ENCODE peak calls at places on chromosomes 1 and 21, in five cellular contexts. W, O, E, V and J are unnamed samples.

GRCh38 chr21:32726742-32727477 is 903 bp downstream of the SYNJ1 start:
- DNase-seq in E (peak; percentile 36), O (peak; percentile 17), W (peak; percentile 35), V (peak; percentile 34), J (peak; percentile 54)

GRCh38 chr1:2449636-2450454 is 26.2 kb upstream of the PLCH2 start:
- DNase-seq in E (no peak), V (no peak), O (no peak), W (no peak), J (no peak)

GRCh38 chr1:33081554-33082305 is 777 bp downstream of the AZIN2 start:
- DNase-seq in E (peak; percentile 57), W (no peak), V (no peak), O (no peak), J (peak; percentile 44)

GRCh38 chr1:227447531-227447990 is 115.8 kb upstream of the ZNF678 start:
- DNase-seq in O (peak; percentile 31), W (no peak), V (peak; percentile 41), E (peak; percentile 49), J (peak; percentile 30)

GRCh38 chr1:63864224-63864623 is 90.4 kb downstream of the ROR1 start:
- DNase-seq in E (no peak), W (no peak), O (no peak), V (no peak), J (no peak)

GRCh38 chr1:202187040-202187671 is 6.4 kb upstream of the LGR6 start:
- DNase-seq in E (no peak), O (no peak), V (no peak), W (no peak), J (no peak)

GRCh38 chr1:239997515-239998311 is 94.0 kb upstream of the FMN2 start:
- DNase-seq in O (no peak), V (peak; percentile 89), E (peak; percentile 83), W (no peak), J (peak; percentile 34)

GRCh38 chr1:119947468-119947867 is 51.2 kb upstream of the ADAM30 start:
- DNase-seq in V (no peak), W (no peak), E (no peak), O (no peak), J (peak; percentile 95)

GRCh38 chr1:233094691-233095090 is 144.3 kb downstream of the NTPCR start:
- DNase-seq in E (no peak), W (no peak), V (no peak), O (no peak), J (no peak)

GRCh38 chr1:63643926-63644325 is 50.7 kb downstream of the PGM1 start:
- DNase-seq in E (no peak), O (no peak), W (no peak), V (no peak), J (no peak)

GRCh38 chr1:227131193-227131592 is 187.1 kb downstream of the CDC42BPA start:
- DNase-seq in W (peak; percentile 50), E (peak; percentile 17), O (no peak), V (peak; percentile 34), J (peak; percentile 77)

GRCh38 chr1:201295346-201295745 is 12.0 kb downstream of the PKP1 start:
- DNase-seq in W (no peak), V (no peak), E (peak; percentile 60), O (no peak), J (peak; percentile 28)

GRCh38 chr1:218254296-218254918 is 30.7 kb upstream of the RRP15 start:
- DNase-seq in O (no peak), W (no peak), E (no peak), V (no peak), J (no peak)

GRCh38 chr1:151024540-151025146 is 11.7 kb upstream of the BNIPL start:
- DNase-seq in O (peak; percentile 62), V (peak; percentile 80), E (peak; percentile 83), W (peak; percentile 83), J (peak; percentile 76)

GRCh38 chr1:184283999-184284398 is 102.8 kb upstream of the C1orf21 start:
- DNase-seq in O (no peak), W (no peak), E (no peak), V (no peak), J (peak; percentile 61)

GRCh38 chr21:14977814-14978213 is 87.0 kb downstream of the NRIP1 start:
- DNase-seq in O (no peak), V (no peak), W (no peak), E (no peak), J (no peak)

GRCh38 chr1:91701494-91701869 is 184.5 kb downstream of the TGFBR3 start:
- DNase-seq in W (no peak), V (no peak), O (no peak), E (no peak), J (peak; percentile 57)

GRCh38 chr21:45366476-45366875 is 38.5 kb upstream of the COL18A1 start:
- DNase-seq in W (no peak), O (no peak), E (no peak), V (no peak), J (no peak)

GRCh38 chr21:45502006-45502345 is 40.3 kb downstream of the SLC19A1 start:
- DNase-seq in O (no peak), E (no peak), V (no peak), W (no peak), J (no peak)

GRCh38 chr1:36731226-36732037 is 248.7 kb upstream of the CSF3R start:
- DNase-seq in O (no peak), V (no peak), E (no peak), W (no peak), J (no peak)

GRCh38 chr1:179141592-179142244 is 59.8 kb downstream of the TOR3A start:
- DNase-seq in V (no peak), O (no peak), W (no peak), E (peak; percentile 37), J (peak; percentile 92)

GRCh38 chr1:47596328-47596727 is 158.5 kb downstream of the FOXD2 start:
- DNase-seq in W (no peak), O (no peak), E (no peak), V (no peak), J (no peak)

GRCh38 chr1:26373281-26373680 is 731 bp upstream of the ZNF683 start:
- DNase-seq in E (no peak), V (no peak), W (no peak), O (no peak), J (no peak)

GRCh38 chr1:209756608-209757445 is 974 bp downstream of the TRAF3IP3 start:
- DNase-seq in E (no peak), W (peak; percentile 38), V (no peak), O (no peak), J (no peak)

GRCh38 chr1:200206761-200207160 is 179.3 kb downstream of the NR5A2 start:
- DNase-seq in E (no peak), O (no peak), W (no peak), V (no peak), J (peak; percentile 46)

GRCh38 chr1:247111636-247112478 is 7.7 kb upstream of the ZNF669 start:
- DNase-seq in O (peak; percentile 59), E (peak; percentile 69), V (peak; percentile 93), W (no peak), J (peak; percentile 77)

GRCh38 chr1:221743416-221744208 is 1.7 kb upstream of the DUSP10 start:
- DNase-seq in E (no peak), W (no peak), O (no peak), V (no peak), J (no peak)

GRCh38 chr1:66262233-66262632 is 271.7 kb upstream of the SGIP1 start:
- DNase-seq in O (peak; percentile 85), W (no peak), V (no peak), E (no peak), J (peak; percentile 93)

GRCh38 chr21:43267391-43268085 is 98.7 kb downstream of the CRYAA start:
- DNase-seq in O (no peak), V (no peak), W (no peak), E (no peak), J (no peak)

GRCh38 chr1:39623053-39623452 is 16.4 kb downstream of the HEYL start:
- DNase-seq in O (no peak), V (peak; percentile 45), W (no peak), E (no peak), J (no peak)

GRCh38 chr21:35697321-35697808 is 363.0 kb downstream of the SETD4 start:
- DNase-seq in V (no peak), O (peak; percentile 9), E (no peak), W (peak; percentile 93), J (peak; percentile 5)

GRCh38 chr1:207745839-207746767 is 5.8 kb upstream of the CD46 start:
- DNase-seq in E (no peak), V (no peak), W (peak; percentile 51), O (peak; percentile 53), J (no peak)

GRCh38 chr1:41446851-41447610 is 37.5 kb downstream of the EDN2 start:
- DNase-seq in E (no peak), W (no peak), O (no peak), V (no peak), J (no peak)

GRCh38 chr1:200668514-200669313 is 993 bp downstream of the DDX59 start:
- DNase-seq in E (no peak), O (no peak), V (no peak), W (no peak), J (no peak)

GRCh38 chr1:231550448-231550781 is 21.9 kb downstream of the TSNAX start:
- DNase-seq in O (no peak), E (peak; percentile 39), V (peak; percentile 44), W (peak; percentile 50), J (peak; percentile 49)

DNA sequence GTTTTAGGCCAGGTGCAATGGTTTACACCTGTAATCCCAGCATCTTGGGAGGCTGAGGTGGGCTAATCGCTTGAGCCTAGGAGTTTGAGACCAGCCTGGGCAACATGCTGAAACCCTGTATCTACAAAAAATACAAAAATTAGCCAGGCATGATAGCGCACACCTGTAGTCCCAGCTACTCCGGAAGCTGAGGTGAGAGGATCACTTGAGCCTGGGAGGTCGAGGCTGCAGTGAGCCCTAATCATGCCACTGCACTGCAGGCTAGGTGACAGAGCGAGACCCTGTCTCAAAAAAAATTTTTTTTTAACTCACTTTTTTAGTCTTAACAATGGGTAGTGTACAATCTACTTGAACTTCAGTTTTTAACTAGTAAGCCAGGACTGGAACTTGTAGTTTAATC is 137.5 kb downstream of the HS2ST1 start:
- DNase-seq in O (no peak), W (no peak), E (no peak), V (no peak), J (no peak)
- H3F3A ChIP-seq in O (no peaks in the 10 kb centered on the region), W (peaks cover 3% of the 10 kb centered on the region), E (no peaks in the 10 kb centered on the region), V (no peaks in the 10 kb centered on the region), J (no peaks in the 10 kb centered on the region)

GRCh38 chr1:248697907-248698306 is 4.7 kb downstream of the OR14I1 start:
- DNase-seq in O (no peak), V (no peak), E (no peak), W (no peak), J (no peak)

GRCh38 chr1:248699099-248699498 is 3.5 kb downstream of the OR14I1 start:
- DNase-seq in V (no peak), E (no peak), O (no peak), W (no peak), J (no peak)

GRCh38 chr1:248703674-248704073 is 1.1 kb upstream of the OR14I1 start:
- DNase-seq in V (no peak), W (peak; percentile 19), E (no peak), O (no peak), J (peak; percentile 2)

GRCh38 chr1:248704556-248704955 is 2.0 kb upstream of the OR14I1 start:
- DNase-seq in O (no peak), E (no peak), W (no peak), V (no peak), J (no peak)

GRCh38 chr1:248702714-248703113 is at the start of gene OR14I1:
- DNase-seq in O (no peak), W (no peak), V (no peak), E (no peak), J (no peak)
- H3K9me3 ChIP-seq in O (no peaks in the 10 kb centered on the region), W (no peaks in the 10 kb centered on the region), V (no peaks in the 10 kb centered on the region), E (peaks cover 36% of the 10 kb centered on the region), J (no peaks in the 10 kb centered on the region)

GRCh38 chr1:159056069-159056698 is 20.4 kb downstream of the AIM2 start:
- DNase-seq in E (peak; percentile 28), W (no peak), O (no peak), V (no peak), J (no peak)
- H3F3A ChIP-seq in E (no peaks in the 10 kb centered on the region), W (peaks cover 3% of the 10 kb centered on the region), O (no peaks in the 10 kb centered on the region), V (peaks cover 5% of the 10 kb centered on the region), J (peaks cover 33% of the 10 kb centered on the region)

GRCh38 chr1:50421768-50422674 is 1.2 kb downstream of the DMRTA2 start:
- DNase-seq in E (peak; percentile 43), V (peak; percentile 31), O (no peak), W (no peak), J (no peak)
- H3K9me3 ChIP-seq in E (no peaks in the 10 kb centered on the region), V (no peaks in the 10 kb centered on the region), O (no peaks in the 10 kb centered on the region), W (no peaks in the 10 kb centered on the region), J (no peaks in the 10 kb centered on the region)